ENCODE peak calls at places on chromosomes 2 and 18, in seven cellular contexts. O, X, I, M, F, R and J are unnamed samples.

GRCh38 chr18:38807915-38808314 is 1242.3 kb upstream of the CELF4 start:
- DNase-seq in F (no peak), M (no peak), I (no peak), X (no peak), O (no peak), R (no peak), J (no peak)

GRCh38 chr2:102057502-102058292 is 65.9 kb downstream of the IL1R2 start:
- DNase-seq in O (peak), X (no peak), F (no peak), I (no peak), M (no peak), R (no peak), J (no peak)

GRCh38 chr18:23612434-23613090 is 26.3 kb upstream of the NPC1 start:
- DNase-seq in I (no peak), R (no peak), O (no peak), X (no peak), M (no peak), F (no peak), J (no peak)

GRCh38 chr2:191566347-191566746 is 111.6 kb upstream of the NABP1 start:
- DNase-seq in R (peak), X (peak), M (peak), O (peak), I (peak), F (peak), J (peak)

GRCh38 chr2:120566331-120567035 is 169.2 kb upstream of the GLI2 start:
- DNase-seq in M (peak), I (no peak), O (no peak), F (no peak), X (no peak), R (no peak), J (no peak)

GRCh38 chr2:68466778-68467076 is 367 bp downstream of the FBXO48 start:
- DNase-seq in F (no peak), X (no peak), I (no peak), M (no peak), R (no peak), O (no peak), J (no peak)

GRCh38 chr2:191995285-191995684 is 148.4 kb upstream of the CAVIN2 start:
- DNase-seq in I (no peak), F (no peak), R (no peak), X (no peak), M (no peak), O (peak), J (no peak)

GRCh38 chr2:85921659-85922058 is 32.9 kb upstream of the ST3GAL5 start:
- DNase-seq in I (no peak), O (no peak), R (no peak), X (no peak), M (no peak), F (no peak), J (no peak)

GRCh38 chr2:111227716-111228141 is 107.0 kb downstream of the BCL2L11 start:
- DNase-seq in O (peak), F (no peak), X (no peak), I (no peak), M (no peak), R (no peak), J (no peak)

GRCh38 chr2:153477096-153477555 is 1.4 kb downstream of the RPRM start:
- DNase-seq in O (no peak), X (no peak), M (no peak), I (peak), F (no peak), R (no peak), J (no peak)

GRCh38 chr18:24827500-24827899 is 367.1 kb downstream of the HRH4 start:
- DNase-seq in F (no peak), X (no peak), R (no peak), M (no peak), I (no peak), O (no peak), J (no peak)

GRCh38 chr2:233650981-233651380 is 14.7 kb downstream of the UGT1A10 start:
- DNase-seq in R (no peak), O (no peak), M (no peak), X (no peak), I (no peak), F (no peak), J (no peak)

GRCh38 chr2:38835990-38836389 is 39.7 kb downstream of the DHX57 start:
- DNase-seq in O (no peak), I (no peak), X (no peak), M (no peak), F (no peak), R (peak), J (no peak)

GRCh38 chr2:242053921-242054320 is 184.4 kb downstream of the RTP5 start:
- DNase-seq in O (no peak), M (no peak), X (no peak), R (no peak), I (no peak), F (no peak), J (no peak)

GRCh38 chr18:8389391-8390340 is 219.6 kb upstream of the RAB12 start:
- DNase-seq in M (no peak), F (peak), I (peak), O (peak), R (peak), X (no peak), J (peak)

GRCh38 chr2:227939271-227940027 is 68.0 kb downstream of the DAW1 start:
- DNase-seq in R (peak), X (no peak), O (peak), F (peak), M (peak), I (peak), J (peak)

GRCh38 chr2:14720319-14720718 is 87.8 kb downstream of the LRATD1 start:
- DNase-seq in F (no peak), M (no peak), X (no peak), R (no peak), O (no peak), I (no peak), J (no peak)

GRCh38 chr2:85986121-85986520 is 97.3 kb upstream of the ST3GAL5 start:
- DNase-seq in O (no peak), M (no peak), R (no peak), I (no peak), X (no peak), F (no peak), J (no peak)

GRCh38 chr2:26754972-26755670 is 9.0 kb upstream of the SLC35F6 start:
- DNase-seq in R (no peak), I (peak), F (no peak), M (no peak), X (no peak), O (no peak), J (no peak)

GRCh38 chr2:137333386-137333972 is 568.1 kb downstream of the THSD7B start:
- DNase-seq in X (no peak), M (no peak), I (no peak), F (no peak), R (no peak), O (no peak), J (no peak)

GRCh38 chr18:51666717-51667320 is 469.3 kb upstream of the MEX3C start:
- DNase-seq in O (peak), F (no peak), I (peak), R (peak), M (no peak), X (no peak), J (peak)

GRCh38 chr18:55833543-55833942 is 245.6 kb upstream of the TCF4 start:
- DNase-seq in M (peak), R (no peak), I (no peak), X (no peak), O (peak), F (peak), J (no peak)

GRCh38 chr2:60987041-60987440 is 30.5 kb upstream of the PEX13 start:
- DNase-seq in M (no peak), X (no peak), R (no peak), I (no peak), F (no peak), O (no peak), J (no peak)

GRCh38 chr2:118834440-118834810 is 13.0 kb downstream of the EN1 start:
- DNase-seq in I (no peak), R (no peak), F (no peak), X (no peak), M (no peak), O (no peak), J (no peak)

GRCh38 chr2:25257032-25257455 is 84.7 kb downstream of the DNMT3A start:
- DNase-seq in F (no peak), X (no peak), R (peak), I (peak), M (no peak), O (peak), J (no peak)

GRCh38 chr18:5339202-5339834 is 43.8 kb upstream of the ZBTB14 start:
- DNase-seq in F (no peak), X (no peak), I (no peak), R (no peak), M (no peak), O (no peak), J (no peak)

GRCh38 chr2:106115250-106115649 is 78.9 kb downstream of the UXS1 start:
- DNase-seq in I (no peak), X (no peak), R (peak), O (peak), F (peak), M (no peak), J (no peak)

GRCh38 chr2:189486237-189486770 is 45.0 kb downstream of the WDR75 start:
- DNase-seq in M (no peak), R (no peak), I (no peak), X (no peak), F (no peak), O (no peak), J (no peak)

GRCh38 chr2:43139996-43140621 is 86.3 kb downstream of the ZFP36L2 start:
- DNase-seq in I (no peak), F (no peak), R (no peak), O (peak), M (no peak), X (peak), J (peak)

GRCh38 chr2:65092791-65093190 is 36.6 kb downstream of the CEP68 start:
- DNase-seq in X (no peak), R (no peak), I (no peak), M (no peak), F (no peak), O (no peak), J (no peak)

GRCh38 chr2:204479557-204479956 is 65.7 kb upstream of the PARD3B start:
- DNase-seq in X (no peak), F (peak), R (no peak), O (peak), M (no peak), I (no peak), J (no peak)

GRCh38 chr18:25373443-25373842 is 21.5 kb upstream of the ZNF521 start:
- DNase-seq in R (no peak), M (no peak), I (no peak), X (no peak), F (no peak), O (no peak), J (no peak)

GRCh38 chr2:113273031-113273551 is 5.6 kb downstream of the PAX8 start:
- DNase-seq in O (no peak), R (no peak), X (no peak), I (no peak), F (peak), M (no peak), J (no peak)

GRCh38 chr2:27494284-27494943 is 586 bp downstream of the FNDC4 start:
- DNase-seq in F (no peak), O (peak), M (no peak), I (no peak), X (no peak), R (no peak), J (no peak)